ENCODE peak calls at places on chromosomes 4 and X, in nine cellular contexts. E is memory B cell; B is CD8-positive, alpha-beta T cell; D is AG10803; R is neural progenitor cell; C is transverse colon; Y is posterior vena cava; Q is NCI-H2081; T is Right ventricle myocardium superior. F is an unnamed sample.

GRCh38 chr4:176635372-176636261 is 157.1 kb downstream of the VEGFC start:
- DNase-seq in Q (no peak), E (no peak), D (peak), B (no peak), T (no peak), R (no peak), C (no peak), Y (no peak), F (peak)

GRCh38 chrX:141936080-141936479 is 32.4 kb downstream of the MAGEC1 start:
- DNase-seq in T (no peak), C (no peak), B (no peak), Q (no peak), D (no peak), R (peak), Y (no peak), E (no peak), F (peak)

GRCh38 chr4:124276461-124276860 is 436.1 kb downstream of the ANKRD50 start:
- DNase-seq in Q (no peak), C (no peak), E (no peak), R (no peak), T (no peak), D (no peak), B (no peak), Y (no peak), F (no peak)

GRCh38 chr4:30847958-30848357 is 127.8 kb downstream of the PCDH7 start:
- DNase-seq in D (no peak), Q (no peak), C (no peak), R (no peak), T (no peak), Y (no peak), E (no peak), B (no peak), F (no peak)

GRCh38 chrX:107603433-107604159 is 24.7 kb upstream of the PRPS1 start:
- DNase-seq in E (no peak), B (no peak), D (no peak), C (no peak), T (no peak), Q (no peak), R (no peak), Y (peak), F (no peak)

GRCh38 chrX:85109235-85109634 is 105.6 kb downstream of the APOOL start:
- DNase-seq in C (no peak), T (no peak), Y (peak), D (no peak), Q (no peak), B (no peak), E (no peak), R (peak), F (no peak)

GRCh38 chrX:14801136-14801535 is 71.7 kb downstream of the FANCB start:
- DNase-seq in Y (no peak), D (peak), R (no peak), B (no peak), Q (no peak), E (no peak), C (no peak), T (no peak), F (no peak)

GRCh38 chrX:54419559-54420302 is 20.5 kb upstream of the TSR2 start:
- DNase-seq in E (no peak), D (no peak), Q (no peak), B (no peak), R (no peak), T (no peak), Y (no peak), C (no peak), F (no peak)

GRCh38 chr4:101102114-101102752 is 245.1 kb downstream of the PPP3CA start:
- DNase-seq in E (no peak), D (peak), C (peak), Q (peak), Y (peak), T (peak), B (no peak), R (no peak), F (peak)